ENCODE peak calls at places on chromosomes 3 and 15, in five cellular contexts. One of them, this sample, is unnamed.

GRCh38 chr15:47398594-47398993 is 318.7 kb upstream of the SEMA6D start:
- DNase-seq in H1: no peak
- DNase-seq in body of pancreas: no peak
- DNase-seq in right lobe of liver: no peak
- DNase-seq in GM23338: no peak
- DNase-seq in this sample: no peak

GRCh38 chr3:104628185-104628789 is 738.4 kb upstream of the ALCAM start:
- DNase-seq in H1: no peak
- DNase-seq in body of pancreas: no peak
- DNase-seq in right lobe of liver: no peak
- DNase-seq in GM23338: peak; percentile 80
- DNase-seq in this sample: no peak

GRCh38 chr3:8987673-8988655 is 24.7 kb upstream of the RAD18 start:
- DNase-seq in H1: peak; percentile 50
- DNase-seq in body of pancreas: peak; percentile 69
- DNase-seq in right lobe of liver: no peak
- DNase-seq in GM23338: peak; percentile 91
- DNase-seq in this sample: peak; percentile 78

GRCh38 chr3:7977245-7978103 is 524.1 kb upstream of the LMCD1 start:
- DNase-seq in H1: no peak
- DNase-seq in body of pancreas: no peak
- DNase-seq in right lobe of liver: no peak
- DNase-seq in GM23338: no peak
- DNase-seq in this sample: no peak

GRCh38 chr15:43440721-43441281 is 52.2 kb downstream of the TP53BP1 start:
- DNase-seq in H1: peak; percentile 15
- DNase-seq in body of pancreas: peak; percentile 11
- DNase-seq in right lobe of liver: no peak
- DNase-seq in GM23338: peak; percentile 45
- DNase-seq in this sample: no peak

GRCh38 chr3:177357352-177358084 is 160.2 kb upstream of the TBL1XR1 start:
- DNase-seq in H1: no peak
- DNase-seq in body of pancreas: peak; percentile 32
- DNase-seq in right lobe of liver: no peak
- DNase-seq in GM23338: peak; percentile 47
- DNase-seq in this sample: no peak

GRCh38 chr3:45751537-45752242 is 44.6 kb downstream of the SLC6A20 start:
- DNase-seq in H1: no peak
- DNase-seq in body of pancreas: no peak
- DNase-seq in right lobe of liver: no peak
- DNase-seq in GM23338: no peak
- DNase-seq in this sample: no peak

GRCh38 chr15:34374816-34375215 is 7.8 kb upstream of the LPCAT4 start:
- DNase-seq in H1: no peak
- DNase-seq in body of pancreas: no peak
- DNase-seq in right lobe of liver: no peak
- DNase-seq in GM23338: no peak
- DNase-seq in this sample: no peak

GRCh38 chr3:37885831-37886230 is 24.2 kb downstream of the CTDSPL start:
- DNase-seq in H1: no peak
- DNase-seq in body of pancreas: no peak
- DNase-seq in right lobe of liver: no peak
- DNase-seq in GM23338: no peak
- DNase-seq in this sample: no peak

GRCh38 chr3:37887062-37887461 is 25.4 kb downstream of the CTDSPL start:
- DNase-seq in H1: no peak
- DNase-seq in body of pancreas: peak; percentile 22
- DNase-seq in right lobe of liver: peak; percentile 67
- DNase-seq in GM23338: no peak
- DNase-seq in this sample: peak; percentile 68

GRCh38 chr3:37886395-37886794 is 24.7 kb downstream of the CTDSPL start:
- DNase-seq in H1: no peak
- DNase-seq in body of pancreas: no peak
- DNase-seq in right lobe of liver: no peak
- DNase-seq in GM23338: no peak
- DNase-seq in this sample: no peak

GRCh38 chr3:37887824-37888223 is 26.1 kb downstream of the CTDSPL start:
- DNase-seq in H1: no peak
- DNase-seq in body of pancreas: no peak
- DNase-seq in right lobe of liver: no peak
- DNase-seq in GM23338: no peak
- DNase-seq in this sample: no peak

DNA sequence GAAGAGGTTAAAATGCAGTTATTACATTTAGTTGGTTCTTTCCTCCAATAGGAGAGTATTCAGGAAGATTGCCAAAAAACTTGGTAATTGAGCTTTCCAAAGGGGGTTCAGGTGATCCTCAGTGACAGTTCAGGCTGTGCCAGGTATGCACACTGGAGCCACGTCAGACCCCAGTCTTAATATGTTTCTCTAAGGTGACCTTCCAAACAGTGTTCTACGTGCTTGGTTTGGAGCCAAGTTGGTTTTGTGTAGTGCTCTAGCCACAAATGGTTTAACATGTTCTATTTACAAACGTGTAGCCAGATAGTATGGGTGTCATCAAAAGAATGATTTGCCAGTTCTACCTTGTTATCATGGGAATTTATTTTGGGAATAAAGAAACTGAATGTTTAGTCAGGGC is 21.0 kb downstream of the CTDSPL start:
- DNase-seq in H1: no peak
- DNase-seq in body of pancreas: no peak
- DNase-seq in right lobe of liver: no peak
- DNase-seq in GM23338: no peak
- DNase-seq in this sample: no peak
- H3K27ac ChIP-seq in H1: no peak overlapping the region
- H3K27ac ChIP-seq in body of pancreas: no peak overlapping the region
- H3K27ac ChIP-seq in right lobe of liver: no peak overlapping the region
- H3K27ac ChIP-seq in GM23338: no peak overlapping the region
- H3K27ac ChIP-seq in this sample: no peak overlapping the region

DNA sequence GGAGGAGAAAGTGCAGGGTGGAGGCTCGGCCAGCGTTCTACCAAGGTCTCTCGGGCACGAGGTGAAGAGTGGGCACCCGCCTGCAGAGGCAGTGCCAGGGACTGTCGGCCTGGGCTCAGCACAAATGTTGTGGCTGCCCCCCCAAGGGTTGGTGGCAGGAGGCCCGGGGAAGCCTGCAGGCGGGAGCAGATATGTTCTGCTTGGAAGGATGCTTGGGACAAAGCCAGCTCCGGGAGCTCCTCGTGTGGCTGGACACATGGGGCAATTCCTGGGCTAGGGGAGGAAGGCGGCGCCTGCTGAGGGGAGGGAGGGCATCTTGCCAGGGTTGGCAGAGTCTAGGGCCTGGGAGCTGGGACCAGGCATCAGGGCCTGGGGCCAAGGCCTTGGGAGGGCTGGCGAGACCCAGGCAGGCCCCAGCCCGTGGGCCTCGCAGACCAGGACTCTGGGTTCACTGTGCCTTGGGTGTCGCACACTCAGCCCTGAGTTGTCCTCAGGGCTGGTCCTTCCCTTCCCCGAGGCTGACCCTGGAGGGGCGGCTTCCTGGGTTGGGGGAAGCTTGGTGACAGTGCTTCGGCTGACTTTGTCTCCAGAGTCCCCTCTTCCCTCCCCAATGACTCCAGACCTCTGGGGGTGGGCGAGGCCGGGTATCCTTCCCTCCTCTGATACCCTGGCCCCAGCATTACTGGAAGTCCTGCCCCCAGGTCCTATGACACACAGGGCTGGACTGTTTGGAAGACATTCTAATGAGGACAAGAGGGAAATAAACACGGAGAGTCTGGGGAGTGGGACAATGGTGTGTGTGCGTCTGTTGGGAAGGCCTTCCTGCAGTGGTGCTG is 30.2 kb upstream of the FBLN2 start:
- DNase-seq in H1: no peak
- DNase-seq in body of pancreas: peak; percentile 36
- DNase-seq in right lobe of liver: no peak
- DNase-seq in GM23338: no peak
- DNase-seq in this sample: no peak
- H3K27ac ChIP-seq in H1: no peak overlapping the region
- H3K27ac ChIP-seq in body of pancreas: no peak overlapping the region
- H3K27ac ChIP-seq in right lobe of liver: no peak overlapping the region
- H3K27ac ChIP-seq in GM23338: no peak overlapping the region
- H3K27ac ChIP-seq in this sample: no peak overlapping the region

DNA sequence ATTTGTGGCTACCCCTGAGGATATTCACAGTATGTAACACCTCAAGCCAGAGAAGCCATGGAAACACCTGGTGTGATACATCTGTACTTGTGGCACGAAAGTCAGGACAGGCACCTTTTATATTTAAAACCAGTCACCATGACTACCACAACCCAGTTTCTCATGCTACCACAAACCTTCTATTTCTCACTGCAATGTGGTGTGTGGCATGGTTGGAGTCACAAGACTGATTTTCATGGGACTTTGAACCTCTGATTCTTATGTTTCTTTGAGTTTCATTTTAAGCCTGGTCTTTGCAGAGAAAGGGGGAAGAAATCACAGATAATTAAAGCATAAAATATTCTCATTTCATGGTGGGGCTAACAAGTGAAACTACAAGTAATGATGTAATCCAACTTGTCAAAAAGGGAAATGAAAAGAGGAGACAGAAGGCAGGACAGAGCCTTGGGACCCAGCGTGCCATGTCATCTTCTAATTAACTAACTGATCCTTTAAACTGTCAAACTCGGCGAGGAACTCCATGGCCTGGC is 175.9 kb downstream of the PDZRN3 start:
- DNase-seq in H1: no peak
- DNase-seq in body of pancreas: no peak
- DNase-seq in right lobe of liver: no peak
- DNase-seq in GM23338: no peak
- DNase-seq in this sample: no peak
- H3K27ac ChIP-seq in H1: no peak overlapping the region
- H3K27ac ChIP-seq in body of pancreas: no peak overlapping the region
- H3K27ac ChIP-seq in right lobe of liver: no peak overlapping the region
- H3K27ac ChIP-seq in GM23338: no peak overlapping the region
- H3K27ac ChIP-seq in this sample: no peak overlapping the region

GRCh38 chr3:125147491-125147820 is 65.1 kb downstream of the SLC12A8 start:
- DNase-seq in H1: no peak
- DNase-seq in body of pancreas: no peak
- DNase-seq in right lobe of liver: no peak
- DNase-seq in GM23338: no peak
- DNase-seq in this sample: no peak
- H3K27ac ChIP-seq in H1: no peak overlapping the region
- H3K27ac ChIP-seq in body of pancreas: no peak overlapping the region
- H3K27ac ChIP-seq in right lobe of liver: peak overlapping the region; percentile 3
- H3K27ac ChIP-seq in GM23338: peak overlapping the region; percentile 3
- H3K27ac ChIP-seq in this sample: peak overlapping the region; percentile 77

DNA sequence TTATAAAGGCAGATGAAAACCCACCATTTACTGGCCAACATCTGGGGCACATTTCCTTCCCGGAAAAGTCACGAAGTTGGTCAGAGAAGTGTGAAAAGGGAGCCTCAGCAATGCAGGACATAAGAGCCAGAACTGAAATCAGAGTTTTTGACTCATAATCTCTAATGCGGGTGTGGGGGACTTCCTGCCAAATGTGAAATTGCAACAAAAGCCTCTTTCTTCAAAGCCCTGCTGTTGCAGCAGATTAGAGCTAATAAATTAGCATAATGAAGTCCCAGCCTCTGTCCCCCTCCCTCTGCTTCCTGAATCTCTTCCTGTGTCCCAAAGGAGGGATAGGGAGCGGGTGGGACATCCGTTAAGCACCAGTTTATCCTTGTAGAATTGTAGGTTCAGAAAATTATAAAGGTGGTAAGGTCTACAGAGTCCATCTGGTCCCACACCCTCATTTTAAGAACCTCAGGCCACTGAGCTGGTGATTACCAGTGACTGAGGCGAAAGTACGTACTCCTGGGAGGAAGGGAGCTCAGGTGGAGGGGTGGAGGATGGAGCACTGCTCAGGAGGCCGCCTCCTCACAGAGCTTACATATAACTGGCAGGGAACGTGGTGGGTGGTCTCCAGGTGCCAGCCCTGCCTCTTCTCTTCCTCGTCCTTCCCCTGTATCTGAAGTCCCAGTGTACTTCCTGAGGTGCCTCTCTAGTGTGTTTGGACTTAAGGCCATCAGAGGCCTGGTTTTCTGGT is 35.0 kb downstream of the ST6GAL1 start:
- DNase-seq in H1: no peak
- DNase-seq in body of pancreas: no peak
- DNase-seq in right lobe of liver: no peak
- DNase-seq in GM23338: peak; percentile 64
- DNase-seq in this sample: no peak
- H3K27ac ChIP-seq in H1: peak overlapping the region; percentile 64
- H3K27ac ChIP-seq in body of pancreas: no peak overlapping the region
- H3K27ac ChIP-seq in right lobe of liver: no peak overlapping the region
- H3K27ac ChIP-seq in GM23338: peak overlapping the region; percentile 95
- H3K27ac ChIP-seq in this sample: peak overlapping the region; percentile 8

This sample was measured in upper lobe of right lung.